ENCODE peak calls at places on chromosome 12, in five cellular contexts. L is astrocyte of the spinal cord, E is upper lobe of right lung, H is COLO829, V is HTR-8/SVneo. X is an unnamed sample.

GRCh38 chr12:19402743-19403400 is 36.4 kb upstream of the AEBP2 start:
- DNase-seq in L (peak; percentile 59), E (peak; percentile 72), H (peak; percentile 48), V (no peak), X (no peak)

GRCh38 chr12:50862316-50862715 is 19.6 kb downstream of the TMPRSS12 start:
- DNase-seq in L (peak; percentile 46), E (no peak), H (peak; percentile 64), V (peak; percentile 53), X (no peak)

GRCh38 chr12:20704860-20705259 is 9.7 kb downstream of the SLCO1C1 start:
- DNase-seq in L (no peak), E (no peak), H (no peak), V (no peak), X (no peak)

GRCh38 chr12:54304187-54304810 is 3.5 kb upstream of the NFE2 start:
- DNase-seq in L (no peak), E (peak; percentile 93), H (no peak), V (peak; percentile 79), X (peak; percentile 88)

GRCh38 chr12:124453419-124454351 is 113.7 kb downstream of the NCOR2 start:
- DNase-seq in L (peak; percentile 67), E (peak; percentile 88), H (no peak), V (peak; percentile 60), X (peak; percentile 96)

GRCh38 chr12:644818-645552 is 18.3 kb downstream of the NINJ2 start:
- DNase-seq in L (peak; percentile 63), E (no peak), H (no peak), V (no peak), X (peak; percentile 58)

GRCh38 chr12:28563286-28563685 is 373.0 kb downstream of the CCDC91 start:
- DNase-seq in L (no peak), E (no peak), H (no peak), V (no peak), X (no peak)

GRCh38 chr12:86838709-86839108 is 582.5 kb upstream of the MGAT4C start:
- DNase-seq in L (peak; percentile 3), E (no peak), H (no peak), V (no peak), X (no peak)

GRCh38 chr12:40788276-40788675 is 96.0 kb downstream of the CNTN1 start:
- DNase-seq in L (no peak), E (no peak), H (no peak), V (no peak), X (no peak)

GRCh38 chr12:109304485-109304884 is 4.6 kb downstream of the FOXN4 start:
- DNase-seq in L (no peak), E (no peak), H (no peak), V (no peak), X (no peak)

GRCh38 chr12:120669055-120669828 is 17.7 kb upstream of the MLEC start:
- DNase-seq in L (no peak), E (no peak), H (no peak), V (no peak), X (no peak)

GRCh38 chr12:17369556-17369955 is 720.4 kb downstream of the RERGL start:
- DNase-seq in L (no peak), E (no peak), H (no peak), V (no peak), X (no peak)

GRCh38 chr12:68977909-68978610 is 45.1 kb upstream of the CPM start:
- DNase-seq in L (no peak), E (no peak), H (no peak), V (no peak), X (no peak)

GRCh38 chr12:7017870-7018349 is 366 bp downstream of the LPCAT3 start:
- DNase-seq in L (no peak), E (no peak), H (no peak), V (no peak), X (no peak)

GRCh38 chr12:27237790-27238771 is 6.0 kb upstream of the STK38L start:
- DNase-seq in L (no peak), E (no peak), H (no peak), V (no peak), X (no peak)

GRCh38 chr12:52151859-52152783 is 39.7 kb downstream of the KRT80 start:
- DNase-seq in L (peak; percentile 55), E (peak; percentile 88), H (peak; percentile 35), V (no peak), X (peak; percentile 93)

GRCh38 chr12:13961983-13962382 is 19.4 kb downstream of the GRIN2B start:
- DNase-seq in L (no peak), E (no peak), H (no peak), V (no peak), X (no peak)

GRCh38 chr12:124536613-124537012 is 30.8 kb downstream of the NCOR2 start:
- DNase-seq in L (peak; percentile 59), E (no peak), H (no peak), V (no peak), X (no peak)

X was measured in posterior vena cava.